ENCODE peak calls at places on chromosome 14, in nine cellular contexts. One of them, this sample, is unnamed.

GRCh38 chr14:65926935-65927700 is 514.6 kb downstream of the FUT8 start:
- DNase-seq in cardiac muscle cell: no peak
- DNase-seq in naive thymus-derived CD4-positive, alpha-beta T cell: no peak
- DNase-seq in GM23338: no peak
- DNase-seq in HCT116: no peak
- DNase-seq in DND-41: peak
- DNase-seq in lung: no peak
- DNase-seq in CD8-positive, alpha-beta memory T cell: no peak
- DNase-seq in small intestine: peak
- DNase-seq in this sample: no peak

GRCh38 chr14:90587918-90588317 is 191.1 kb downstream of the CALM1 start:
- DNase-seq in cardiac muscle cell: no peak
- DNase-seq in naive thymus-derived CD4-positive, alpha-beta T cell: no peak
- DNase-seq in GM23338: no peak
- DNase-seq in HCT116: no peak
- DNase-seq in DND-41: no peak
- DNase-seq in lung: no peak
- DNase-seq in CD8-positive, alpha-beta memory T cell: no peak
- DNase-seq in small intestine: peak
- DNase-seq in this sample: no peak

GRCh38 chr14:75987201-75987970 is 1.8 kb downstream of the IFT43 start:
- DNase-seq in cardiac muscle cell: no peak
- DNase-seq in naive thymus-derived CD4-positive, alpha-beta T cell: no peak
- DNase-seq in GM23338: no peak
- DNase-seq in HCT116: no peak
- DNase-seq in DND-41: no peak
- DNase-seq in lung: no peak
- DNase-seq in CD8-positive, alpha-beta memory T cell: no peak
- DNase-seq in small intestine: no peak
- DNase-seq in this sample: no peak

GRCh38 chr14:55614304-55614703 is 34.3 kb downstream of the KTN1 start:
- DNase-seq in cardiac muscle cell: no peak
- DNase-seq in naive thymus-derived CD4-positive, alpha-beta T cell: no peak
- DNase-seq in GM23338: no peak
- DNase-seq in HCT116: no peak
- DNase-seq in DND-41: no peak
- DNase-seq in lung: no peak
- DNase-seq in CD8-positive, alpha-beta memory T cell: no peak
- DNase-seq in small intestine: no peak
- DNase-seq in this sample: no peak

GRCh38 chr14:22556990-22557623 is 31.9 kb downstream of the DAD1 start:
- DNase-seq in cardiac muscle cell: peak
- DNase-seq in naive thymus-derived CD4-positive, alpha-beta T cell: peak
- DNase-seq in GM23338: peak
- DNase-seq in HCT116: peak
- DNase-seq in DND-41: peak
- DNase-seq in lung: peak
- DNase-seq in CD8-positive, alpha-beta memory T cell: peak
- DNase-seq in small intestine: peak
- DNase-seq in this sample: peak

GRCh38 chr14:20418501-20418909 is 5.2 kb upstream of the TEP1 start:
- DNase-seq in cardiac muscle cell: no peak
- DNase-seq in naive thymus-derived CD4-positive, alpha-beta T cell: no peak
- DNase-seq in GM23338: no peak
- DNase-seq in HCT116: no peak
- DNase-seq in DND-41: no peak
- DNase-seq in lung: no peak
- DNase-seq in CD8-positive, alpha-beta memory T cell: no peak
- DNase-seq in small intestine: peak
- DNase-seq in this sample: no peak

GRCh38 chr14:91897121-91897701 is 29.9 kb upstream of the TC2N start:
- DNase-seq in cardiac muscle cell: peak
- DNase-seq in naive thymus-derived CD4-positive, alpha-beta T cell: no peak
- DNase-seq in GM23338: peak
- DNase-seq in HCT116: no peak
- DNase-seq in DND-41: no peak
- DNase-seq in lung: peak
- DNase-seq in CD8-positive, alpha-beta memory T cell: no peak
- DNase-seq in small intestine: no peak
- DNase-seq in this sample: no peak

GRCh38 chr14:21136024-21136423 is 19.8 kb downstream of the OR5AU1 start:
- DNase-seq in cardiac muscle cell: peak
- DNase-seq in naive thymus-derived CD4-positive, alpha-beta T cell: peak
- DNase-seq in GM23338: peak
- DNase-seq in HCT116: peak
- DNase-seq in DND-41: no peak
- DNase-seq in lung: no peak
- DNase-seq in CD8-positive, alpha-beta memory T cell: no peak
- DNase-seq in small intestine: peak
- DNase-seq in this sample: no peak

DNA sequence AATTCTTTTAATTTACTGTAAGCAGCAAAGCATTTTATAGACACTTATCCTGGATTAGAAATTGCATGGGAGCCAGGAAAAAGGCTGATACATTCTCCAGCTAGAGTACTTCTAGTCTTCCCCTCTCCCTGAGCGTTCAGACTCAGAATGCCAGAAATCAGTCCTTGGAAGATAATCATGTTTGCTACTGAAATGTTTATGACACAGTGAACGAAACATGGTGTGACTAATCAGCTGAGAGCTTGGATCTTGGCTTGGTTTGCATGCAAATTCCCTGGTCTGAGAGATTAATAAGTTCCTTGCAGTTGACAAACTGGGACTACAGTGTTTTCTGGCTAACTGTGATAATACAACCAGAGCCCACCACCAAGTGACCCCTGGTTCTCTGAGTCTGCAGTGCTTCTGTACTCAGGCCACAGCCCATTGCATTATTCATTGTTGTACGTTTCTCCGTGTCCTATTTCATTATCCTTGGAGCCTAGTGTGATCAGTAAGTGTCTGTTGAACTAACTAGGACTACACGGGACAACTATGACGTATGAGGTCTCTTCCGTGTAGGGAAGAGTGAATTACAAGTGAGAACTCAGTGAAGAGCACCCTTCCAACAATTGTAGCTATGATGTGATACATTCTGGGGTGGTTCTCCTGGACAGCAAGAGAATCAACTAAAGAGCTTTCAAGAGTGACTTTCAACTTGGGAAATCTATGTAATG is 34.6 kb upstream of the EVL start:
- DNase-seq in cardiac muscle cell: peak
- DNase-seq in naive thymus-derived CD4-positive, alpha-beta T cell: no peak
- DNase-seq in GM23338: no peak
- DNase-seq in HCT116: no peak
- DNase-seq in DND-41: no peak
- DNase-seq in lung: no peak
- DNase-seq in CD8-positive, alpha-beta memory T cell: no peak
- DNase-seq in small intestine: peak
- DNase-seq in this sample: no peak
- H3K27ac ChIP-seq in cardiac muscle cell: no peak
- H3K27ac ChIP-seq in naive thymus-derived CD4-positive, alpha-beta T cell: no peak
- H3K27ac ChIP-seq in GM23338: no peak
- H3K27ac ChIP-seq in HCT116: peak
- H3K27ac ChIP-seq in DND-41: no peak
- H3K27ac ChIP-seq in lung: peak
- H3K27ac ChIP-seq in CD8-positive, alpha-beta memory T cell: no peak
- H3K27ac ChIP-seq in small intestine: no peak
- H3K27ac ChIP-seq in this sample: peak

DNA sequence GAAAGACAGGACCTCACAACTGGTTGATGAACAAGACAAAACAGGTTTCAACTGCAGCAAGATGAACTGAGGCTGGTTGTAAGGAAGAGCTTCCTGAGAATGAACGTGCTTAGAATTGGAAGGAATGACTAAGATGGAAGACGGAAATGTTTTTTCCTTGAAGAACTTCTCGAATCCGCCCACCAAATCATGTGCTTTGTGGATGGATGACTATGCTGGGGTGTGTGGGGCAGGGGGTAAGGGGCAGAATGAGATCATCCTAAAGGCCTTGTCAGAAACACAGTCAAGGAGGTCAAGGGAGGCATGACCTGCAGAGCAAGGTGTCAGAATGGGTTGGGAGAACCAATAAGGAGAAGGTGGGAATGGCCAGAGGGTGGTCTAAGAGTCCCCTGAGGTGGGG is 84.3 kb downstream of the ACTN1 start:
- DNase-seq in cardiac muscle cell: peak
- DNase-seq in naive thymus-derived CD4-positive, alpha-beta T cell: no peak
- DNase-seq in GM23338: no peak
- DNase-seq in HCT116: no peak
- DNase-seq in DND-41: no peak
- DNase-seq in lung: no peak
- DNase-seq in CD8-positive, alpha-beta memory T cell: no peak
- DNase-seq in small intestine: no peak
- DNase-seq in this sample: no peak
- H3K27ac ChIP-seq in cardiac muscle cell: no peak
- H3K27ac ChIP-seq in naive thymus-derived CD4-positive, alpha-beta T cell: no peak
- H3K27ac ChIP-seq in GM23338: no peak
- H3K27ac ChIP-seq in HCT116: no peak
- H3K27ac ChIP-seq in DND-41: no peak
- H3K27ac ChIP-seq in lung: no peak
- H3K27ac ChIP-seq in CD8-positive, alpha-beta memory T cell: no peak
- H3K27ac ChIP-seq in small intestine: no peak
- H3K27ac ChIP-seq in this sample: no peak

GRCh38 chr14:102445066-102445465 is 64.5 kb downstream of the ANKRD9 start:
- DNase-seq in cardiac muscle cell: no peak
- DNase-seq in naive thymus-derived CD4-positive, alpha-beta T cell: no peak
- DNase-seq in GM23338: no peak
- DNase-seq in HCT116: no peak
- DNase-seq in DND-41: no peak
- DNase-seq in lung: no peak
- DNase-seq in CD8-positive, alpha-beta memory T cell: no peak
- DNase-seq in small intestine: no peak
- DNase-seq in this sample: peak

GRCh38 chr14:102440392-102440791 is 69.2 kb downstream of the ANKRD9 start:
- DNase-seq in cardiac muscle cell: no peak
- DNase-seq in naive thymus-derived CD4-positive, alpha-beta T cell: no peak
- DNase-seq in GM23338: no peak
- DNase-seq in HCT116: no peak
- DNase-seq in DND-41: no peak
- DNase-seq in lung: no peak
- DNase-seq in CD8-positive, alpha-beta memory T cell: no peak
- DNase-seq in small intestine: no peak
- DNase-seq in this sample: no peak

GRCh38 chr14:102439556-102439955 is 70.0 kb downstream of the ANKRD9 start:
- DNase-seq in cardiac muscle cell: no peak
- DNase-seq in naive thymus-derived CD4-positive, alpha-beta T cell: no peak
- DNase-seq in GM23338: no peak
- DNase-seq in HCT116: no peak
- DNase-seq in DND-41: no peak
- DNase-seq in lung: no peak
- DNase-seq in CD8-positive, alpha-beta memory T cell: no peak
- DNase-seq in small intestine: no peak
- DNase-seq in this sample: no peak

GRCh38 chr14:102445641-102446040 is 63.9 kb downstream of the ANKRD9 start:
- DNase-seq in cardiac muscle cell: no peak
- DNase-seq in naive thymus-derived CD4-positive, alpha-beta T cell: no peak
- DNase-seq in GM23338: no peak
- DNase-seq in HCT116: no peak
- DNase-seq in DND-41: no peak
- DNase-seq in lung: no peak
- DNase-seq in CD8-positive, alpha-beta memory T cell: no peak
- DNase-seq in small intestine: no peak
- DNase-seq in this sample: peak

DNA sequence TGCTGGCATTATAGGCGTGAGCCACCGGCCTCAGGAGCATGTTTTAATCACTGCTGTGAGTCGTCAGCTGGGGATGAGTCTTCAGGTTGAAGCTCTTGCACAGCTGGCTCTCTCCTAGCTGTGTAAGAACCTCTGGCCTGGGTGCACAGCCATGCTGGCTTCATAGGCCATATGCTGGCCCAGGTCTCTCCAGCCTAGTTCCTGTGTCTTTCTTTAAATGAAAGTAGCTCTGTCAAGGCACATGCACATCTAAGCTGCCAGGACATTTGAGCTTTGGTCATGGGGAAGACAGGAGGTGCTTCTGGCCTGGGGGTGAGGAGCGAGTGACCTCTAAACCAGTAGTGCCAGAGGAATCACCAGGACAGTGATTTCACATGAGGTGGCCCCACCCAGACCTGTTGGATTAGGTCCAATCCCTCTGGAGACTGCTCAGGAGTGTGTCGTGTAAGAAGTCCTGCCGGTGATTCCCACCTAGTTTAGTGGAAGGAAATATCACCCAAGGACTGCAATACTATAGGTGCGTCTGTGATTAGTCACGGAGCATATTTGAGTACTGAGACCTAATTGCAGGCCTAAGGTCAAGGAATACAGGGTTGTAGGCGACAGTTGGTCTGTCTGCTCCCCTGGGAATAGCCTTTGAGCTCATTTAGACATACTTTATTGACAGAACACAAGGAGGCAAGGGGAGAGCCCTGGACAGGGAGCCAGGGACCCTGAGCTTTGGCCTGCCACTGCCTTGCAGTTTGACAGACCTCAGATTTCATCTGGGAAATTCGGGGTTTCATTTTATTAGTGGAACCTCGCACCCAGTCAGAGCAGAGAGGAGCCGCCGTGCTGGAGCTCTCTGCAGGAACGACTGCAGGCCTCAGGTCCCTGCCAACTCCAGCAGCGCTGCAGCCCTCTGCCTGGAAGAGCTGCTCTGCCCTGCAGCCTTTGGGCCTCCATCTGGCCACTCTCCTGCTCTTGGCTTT is 67.0 kb downstream of the ANKRD9 start:
- DNase-seq in cardiac muscle cell: no peak
- DNase-seq in naive thymus-derived CD4-positive, alpha-beta T cell: no peak
- DNase-seq in GM23338: no peak
- DNase-seq in HCT116: no peak
- DNase-seq in DND-41: no peak
- DNase-seq in lung: no peak
- DNase-seq in CD8-positive, alpha-beta memory T cell: no peak
- DNase-seq in small intestine: peak
- DNase-seq in this sample: no peak
- H3K27ac ChIP-seq in cardiac muscle cell: no peak
- H3K27ac ChIP-seq in naive thymus-derived CD4-positive, alpha-beta T cell: no peak
- H3K27ac ChIP-seq in GM23338: peak
- H3K27ac ChIP-seq in HCT116: no peak
- H3K27ac ChIP-seq in DND-41: no peak
- H3K27ac ChIP-seq in lung: no peak
- H3K27ac ChIP-seq in CD8-positive, alpha-beta memory T cell: no peak
- H3K27ac ChIP-seq in small intestine: peak
- H3K27ac ChIP-seq in this sample: peak

GRCh38 chr14:42113358-42114070 is 506.8 kb downstream of the LRFN5 start:
- DNase-seq in cardiac muscle cell: no peak
- DNase-seq in naive thymus-derived CD4-positive, alpha-beta T cell: no peak
- DNase-seq in GM23338: no peak
- DNase-seq in HCT116: no peak
- DNase-seq in DND-41: no peak
- DNase-seq in lung: no peak
- DNase-seq in CD8-positive, alpha-beta memory T cell: no peak
- DNase-seq in small intestine: no peak
- DNase-seq in this sample: no peak

GRCh38 chr14:42112108-42112507 is 505.4 kb downstream of the LRFN5 start:
- DNase-seq in cardiac muscle cell: peak
- DNase-seq in naive thymus-derived CD4-positive, alpha-beta T cell: no peak
- DNase-seq in GM23338: no peak
- DNase-seq in HCT116: no peak
- DNase-seq in DND-41: no peak
- DNase-seq in lung: no peak
- DNase-seq in CD8-positive, alpha-beta memory T cell: no peak
- DNase-seq in small intestine: no peak
- DNase-seq in this sample: no peak

GRCh38 chr14:42110167-42110566 is 503.5 kb downstream of the LRFN5 start:
- DNase-seq in cardiac muscle cell: peak
- DNase-seq in naive thymus-derived CD4-positive, alpha-beta T cell: no peak
- DNase-seq in GM23338: peak
- DNase-seq in HCT116: no peak
- DNase-seq in DND-41: no peak
- DNase-seq in lung: no peak
- DNase-seq in CD8-positive, alpha-beta memory T cell: no peak
- DNase-seq in small intestine: no peak
- DNase-seq in this sample: no peak

GRCh38 chr14:42111355-42111754 is 504.7 kb downstream of the LRFN5 start:
- DNase-seq in cardiac muscle cell: no peak
- DNase-seq in naive thymus-derived CD4-positive, alpha-beta T cell: no peak
- DNase-seq in GM23338: no peak
- DNase-seq in HCT116: no peak
- DNase-seq in DND-41: no peak
- DNase-seq in lung: no peak
- DNase-seq in CD8-positive, alpha-beta memory T cell: no peak
- DNase-seq in small intestine: no peak
- DNase-seq in this sample: no peak
- H3K27ac ChIP-seq in cardiac muscle cell: no peak
- H3K27ac ChIP-seq in naive thymus-derived CD4-positive, alpha-beta T cell: no peak
- H3K27ac ChIP-seq in GM23338: no peak
- H3K27ac ChIP-seq in HCT116: no peak
- H3K27ac ChIP-seq in DND-41: no peak
- H3K27ac ChIP-seq in lung: no peak
- H3K27ac ChIP-seq in CD8-positive, alpha-beta memory T cell: no peak
- H3K27ac ChIP-seq in small intestine: no peak
- H3K27ac ChIP-seq in this sample: no peak

This sample was measured in suprapubic skin.